ENCODE peak calls at places on chromosomes 7 and 10, in four cellular contexts. A is IMR-90, J is K562, K is endothelial cell of umbilical vein. V is an unnamed sample.

GRCh38 chr7:104196161-104196560 is 11.7 kb downstream of the ORC5 start:
- DNase-seq in A (peak), J (no peak), K (peak), V (no peak)

GRCh38 chr7:158355456-158356065 is 232.1 kb downstream of the PTPRN2 start:
- DNase-seq in K (no peak), J (no peak), A (no peak), V (no peak)

GRCh38 chr10:97683556-97684357 is 3.3 kb downstream of the AVPI1 start:
- DNase-seq in K (peak), J (no peak), A (peak), V (no peak)

GRCh38 chr10:59465089-59465488 is 102.7 kb upstream of the FAM13C start:
- DNase-seq in A (peak), K (no peak), J (no peak), V (no peak)

GRCh38 chr10:34280599-34281374 is 534.3 kb downstream of the PARD3 start:
- DNase-seq in K (peak), J (no peak), A (peak), V (no peak)

GRCh38 chr10:98425511-98426352 is 10.8 kb upstream of the PYROXD2 start:
- DNase-seq in K (peak), J (peak), A (peak), V (no peak)

GRCh38 chr7:130084037-130084875 is 13.9 kb downstream of the KLHDC10 start:
- DNase-seq in J (peak), K (peak), A (no peak), V (no peak)

GRCh38 chr10:20971901-20972300 is 74.8 kb upstream of the NEBL start:
- DNase-seq in K (no peak), A (no peak), J (no peak), V (no peak)

GRCh38 chr7:31102151-31102972 is 50.3 kb downstream of the ADCYAP1R1 start:
- DNase-seq in K (no peak), A (no peak), J (no peak), V (no peak)

GRCh38 chr10:86306628-86307278 is 59.8 kb downstream of the GRID1 start:
- DNase-seq in K (no peak), A (peak), J (peak), V (no peak)

GRCh38 chr7:47968852-47969774 is 10.3 kb downstream of the HUS1 start:
- DNase-seq in J (peak), K (peak), A (peak), V (no peak)

GRCh38 chr7:130893441-130893894 is 159.5 kb upstream of the KLF14 start:
- DNase-seq in J (no peak), K (no peak), A (peak), V (no peak)

GRCh38 chr10:58647770-58648169 is 135.1 kb downstream of the BICC1 start:
- DNase-seq in J (no peak), A (peak), K (no peak), V (no peak)

GRCh38 chr10:24901686-24902399 is 50.6 kb downstream of the PRTFDC1 start:
- DNase-seq in A (peak), K (peak), J (peak), V (peak)

GRCh38 chr10:7045891-7046599 is 364.8 kb downstream of the SFMBT2 start:
- DNase-seq in K (no peak), A (no peak), J (no peak), V (peak)

GRCh38 chr10:15038416-15038815 is 5.3 kb upstream of the OLAH start:
- DNase-seq in A (no peak), K (no peak), J (no peak), V (no peak)

GRCh38 chr7:1403844-1404404 is 55.3 kb downstream of the MICALL2 start:
- DNase-seq in K (peak), J (no peak), A (peak), V (no peak)

GRCh38 chr10:22017283-22018020 is 13.9 kb upstream of the DNAJC1 start:
- DNase-seq in J (peak), K (no peak), A (no peak), V (no peak)

GRCh38 chr7:5557920-5558401 is 134.3 kb upstream of the TNRC18 start:
- DNase-seq in J (no peak), K (no peak), A (peak), V (peak)

GRCh38 chr10:117686606-117687005 is 144.1 kb downstream of the EMX2 start:
- DNase-seq in A (no peak), K (no peak), J (peak), V (no peak)

GRCh38 chr10:117688358-117688757 is 145.8 kb downstream of the EMX2 start:
- DNase-seq in J (no peak), K (no peak), A (no peak), V (no peak)

GRCh38 chr10:117684211-117684610 is 141.7 kb downstream of the EMX2 start:
- DNase-seq in J (no peak), A (no peak), K (no peak), V (no peak)

GRCh38 chr10:117685431-117685830 is 142.9 kb downstream of the EMX2 start:
- DNase-seq in J (no peak), K (no peak), A (no peak), V (no peak)

DNA sequence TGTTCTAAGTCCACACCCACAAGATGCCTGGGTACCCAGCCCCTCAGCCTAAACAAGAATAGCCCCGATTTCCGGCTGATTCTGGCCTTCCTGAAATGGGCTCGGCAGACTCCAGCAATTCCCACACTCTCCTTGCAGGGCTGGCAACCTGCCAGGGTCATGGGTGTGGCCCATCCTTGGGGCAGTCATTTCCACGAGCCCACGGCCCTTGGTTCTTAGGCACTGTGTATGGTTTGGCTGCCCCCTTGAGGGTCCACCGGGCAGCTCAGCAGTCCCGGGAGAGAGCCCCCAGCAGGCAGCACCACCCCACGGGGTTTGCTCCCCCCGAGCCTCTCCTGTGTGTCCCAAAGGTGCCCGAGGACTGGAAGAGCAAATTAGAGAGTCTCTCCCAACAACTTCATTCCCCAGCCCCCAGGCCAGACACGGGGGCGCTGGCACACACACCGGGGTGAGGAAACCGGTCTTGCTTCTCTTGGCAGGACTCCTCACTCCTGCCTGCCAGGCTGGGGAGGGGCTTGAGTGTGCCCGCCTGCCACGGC is 142.2 kb downstream of the EMX2 start:
- DNase-seq in K (no peak), A (no peak), J (peak), V (no peak)
- TF ChIP-seq FOS in K (no peak), A (no peak), J (no peak), V (no peak)

GRCh38 chr7:45117582-45117981 is 6.1 kb upstream of the TBRG4 start:
- DNase-seq in A (no peak), K (no peak), J (no peak), V (no peak)
- TF ChIP-seq FOS in A (no peak), K (no peak), J (no peak), V (no peak)

GRCh38 chr10:121702351-121703320 is 104.4 kb upstream of the FGFR2 start:
- DNase-seq in K (no peak), J (no peak), A (peak), V (no peak)
- TF ChIP-seq FOS in K (no peak), J (no peak), A (no peak), V (no peak)

DNA sequence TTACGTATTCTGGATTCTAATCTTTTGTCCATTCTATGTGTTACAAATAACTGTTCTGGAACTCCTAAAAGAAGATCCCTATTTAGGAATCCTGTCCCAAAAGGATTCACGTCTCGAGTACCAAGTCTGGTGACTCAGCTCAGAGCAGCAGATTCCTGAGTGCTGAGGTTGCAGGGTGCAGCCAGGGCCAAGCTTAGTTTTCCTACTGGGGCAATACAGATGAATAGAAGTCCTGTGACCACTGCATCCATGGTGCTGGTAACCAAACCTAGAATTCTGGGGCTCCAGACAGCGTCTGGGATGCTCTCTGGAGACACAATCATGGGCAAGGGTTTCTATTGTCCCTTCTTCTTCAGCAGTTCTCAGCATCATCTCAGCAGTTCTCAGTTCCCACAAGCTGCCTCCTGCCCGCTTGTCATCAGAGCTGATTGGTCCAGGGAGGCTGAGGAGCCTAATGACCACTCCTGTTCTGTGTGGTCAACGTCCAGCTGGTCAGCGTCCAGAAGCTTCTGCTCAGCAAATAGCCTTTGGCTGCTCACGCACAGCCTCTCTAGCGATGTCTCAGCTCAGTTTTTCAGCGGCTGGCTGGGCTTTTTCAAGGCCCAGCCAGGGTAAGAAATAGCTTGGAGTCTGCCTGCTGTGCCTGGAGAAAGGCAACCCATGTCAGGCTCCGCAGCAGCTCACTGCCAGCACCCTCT is 50.4 kb upstream of the C7orf33 start:
- DNase-seq in K (no peak), J (no peak), A (peak), V (no peak)
- TF ChIP-seq FOS in K (no peak), J (no peak), A (no peak), V (no peak)

DNA sequence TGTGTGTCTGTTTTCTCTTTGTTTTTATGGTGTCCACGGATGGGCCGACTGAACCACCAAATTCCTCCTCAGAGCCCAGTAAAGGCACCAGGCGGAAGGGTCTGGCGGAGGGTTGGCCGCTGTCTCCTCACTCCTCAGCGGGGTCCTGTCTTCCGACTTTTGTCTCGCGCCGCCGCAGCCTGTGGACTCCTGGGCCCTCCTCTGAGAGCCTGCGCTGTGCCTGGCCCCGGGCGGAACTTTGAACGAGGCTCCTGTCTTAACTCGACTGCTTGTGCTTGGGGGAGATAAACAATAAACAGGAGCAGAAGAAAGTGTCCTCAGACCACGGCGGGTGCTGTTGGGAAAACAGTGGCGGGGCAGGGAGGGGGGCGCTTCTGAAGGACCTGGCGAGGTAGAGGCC is 2.2 kb upstream of the FAM20C start:
- DNase-seq in A (no peak), K (no peak), J (no peak), V (no peak)
- TF ChIP-seq FOS in A (no peak), K (no peak), J (no peak), V (no peak)

GRCh38 chr7:132854238-132854637 is 227.7 kb downstream of the CHCHD3 start:
- DNase-seq in J (no peak), A (no peak), K (no peak), V (no peak)
- TF ChIP-seq FOS in J (no peak), A (no peak), K (no peak), V (no peak)